ENCODE peak calls at places on chromosomes 16 and 17, in seven cellular contexts. One of them, this sample, is unnamed.

GRCh38 chr17:49694847-49695697 is 12.7 kb downstream of the SLC35B1 start:
- DNase-seq in RPMI7951: peak; percentile 8
- DNase-seq in H9: peak; percentile 62
- DNase-seq in NCI-H345: peak; percentile 62
- DNase-seq in AG10803: peak; percentile 16
- DNase-seq in SK-N-SH: peak; percentile 82
- DNase-seq in activated effector memory CD4-positive, alpha-beta T cell treated with anti-CD3 and anti-CD28 coated beads, Interleukin-2, amount 50 U/mL, for 16 hours: peak; percentile 90
- DNase-seq in this sample: peak; percentile 81

GRCh38 chr16:56789360-56789759 is 59.4 kb downstream of the NUP93 start:
- DNase-seq in AG10803: peak; percentile 42
- DNase-seq in SK-N-SH: peak; percentile 42
- DNase-seq in activated effector memory CD4-positive, alpha-beta T cell treated with anti-CD3 and anti-CD28 coated beads, Interleukin-2, amount 50 U/mL, for 16 hours: no peak
- DNase-seq in H9: no peak
- DNase-seq in NCI-H345: no peak
- DNase-seq in RPMI7951: peak; percentile 49
- DNase-seq in this sample: peak; percentile 67

GRCh38 chr17:49879505-49879904 is 31.6 kb upstream of the TAC4 start:
- DNase-seq in SK-N-SH: no peak
- DNase-seq in H9: no peak
- DNase-seq in AG10803: no peak
- DNase-seq in NCI-H345: no peak
- DNase-seq in RPMI7951: no peak
- DNase-seq in activated effector memory CD4-positive, alpha-beta T cell treated with anti-CD3 and anti-CD28 coated beads, Interleukin-2, amount 50 U/mL, for 16 hours: no peak
- DNase-seq in this sample: no peak

GRCh38 chr17:3556905-3557767 is 476 bp downstream of the TRPV3 start:
- DNase-seq in AG10803: no peak
- DNase-seq in NCI-H345: no peak
- DNase-seq in RPMI7951: no peak
- DNase-seq in SK-N-SH: no peak
- DNase-seq in H9: peak; percentile 36
- DNase-seq in activated effector memory CD4-positive, alpha-beta T cell treated with anti-CD3 and anti-CD28 coated beads, Interleukin-2, amount 50 U/mL, for 16 hours: no peak
- DNase-seq in this sample: no peak

GRCh38 chr17:37691807-37692206 is 48.6 kb upstream of the DDX52 start:
- DNase-seq in SK-N-SH: no peak
- DNase-seq in AG10803: no peak
- DNase-seq in RPMI7951: no peak
- DNase-seq in activated effector memory CD4-positive, alpha-beta T cell treated with anti-CD3 and anti-CD28 coated beads, Interleukin-2, amount 50 U/mL, for 16 hours: no peak
- DNase-seq in H9: no peak
- DNase-seq in NCI-H345: no peak
- DNase-seq in this sample: no peak

GRCh38 chr16:71707199-71707598 is 17.3 kb downstream of the PHLPP2 start:
- DNase-seq in NCI-H345: no peak
- DNase-seq in activated effector memory CD4-positive, alpha-beta T cell treated with anti-CD3 and anti-CD28 coated beads, Interleukin-2, amount 50 U/mL, for 16 hours: no peak
- DNase-seq in H9: peak; percentile 41
- DNase-seq in SK-N-SH: no peak
- DNase-seq in RPMI7951: no peak
- DNase-seq in AG10803: no peak
- DNase-seq in this sample: no peak

GRCh38 chr17:40310882-40311391 is 2.0 kb downstream of the RARA start:
- DNase-seq in AG10803: no peak
- DNase-seq in H9: no peak
- DNase-seq in RPMI7951: peak; percentile 42
- DNase-seq in SK-N-SH: peak; percentile 83
- DNase-seq in NCI-H345: no peak
- DNase-seq in activated effector memory CD4-positive, alpha-beta T cell treated with anti-CD3 and anti-CD28 coated beads, Interleukin-2, amount 50 U/mL, for 16 hours: no peak
- DNase-seq in this sample: peak; percentile 37

GRCh38 chr16:10607157-10607556 is 26.8 kb upstream of the EMP2 start:
- DNase-seq in H9: no peak
- DNase-seq in RPMI7951: no peak
- DNase-seq in NCI-H345: no peak
- DNase-seq in SK-N-SH: no peak
- DNase-seq in activated effector memory CD4-positive, alpha-beta T cell treated with anti-CD3 and anti-CD28 coated beads, Interleukin-2, amount 50 U/mL, for 16 hours: no peak
- DNase-seq in AG10803: no peak
- DNase-seq in this sample: no peak

GRCh38 chr17:65177901-65178300 is 40.7 kb downstream of the RGS9 start:
- DNase-seq in H9: no peak
- DNase-seq in SK-N-SH: no peak
- DNase-seq in AG10803: peak; percentile 64
- DNase-seq in RPMI7951: peak; percentile 44
- DNase-seq in NCI-H345: no peak
- DNase-seq in activated effector memory CD4-positive, alpha-beta T cell treated with anti-CD3 and anti-CD28 coated beads, Interleukin-2, amount 50 U/mL, for 16 hours: no peak
- DNase-seq in this sample: no peak

GRCh38 chr17:7579001-7579838 is at the start of gene CD68:
- DNase-seq in SK-N-SH: peak; percentile 58
- DNase-seq in activated effector memory CD4-positive, alpha-beta T cell treated with anti-CD3 and anti-CD28 coated beads, Interleukin-2, amount 50 U/mL, for 16 hours: peak; percentile 87
- DNase-seq in RPMI7951: peak; percentile 93
- DNase-seq in H9: peak; percentile 89
- DNase-seq in AG10803: peak; percentile 90
- DNase-seq in NCI-H345: no peak
- DNase-seq in this sample: no peak

GRCh38 chr16:29809031-29809747 is 2.8 kb upstream of the PRRT2 start:
- DNase-seq in activated effector memory CD4-positive, alpha-beta T cell treated with anti-CD3 and anti-CD28 coated beads, Interleukin-2, amount 50 U/mL, for 16 hours: no peak
- DNase-seq in NCI-H345: no peak
- DNase-seq in SK-N-SH: no peak
- DNase-seq in AG10803: no peak
- DNase-seq in H9: no peak
- DNase-seq in RPMI7951: no peak
- DNase-seq in this sample: no peak

GRCh38 chr16:85331685-85332084 is 219.4 kb upstream of the CIBAR2 start:
- DNase-seq in NCI-H345: no peak
- DNase-seq in activated effector memory CD4-positive, alpha-beta T cell treated with anti-CD3 and anti-CD28 coated beads, Interleukin-2, amount 50 U/mL, for 16 hours: no peak
- DNase-seq in SK-N-SH: no peak
- DNase-seq in RPMI7951: no peak
- DNase-seq in H9: no peak
- DNase-seq in AG10803: no peak
- DNase-seq in this sample: no peak

GRCh38 chr17:44707755-44708400 is 587 bp upstream of the DBF4B start:
- DNase-seq in NCI-H345: peak; percentile 18
- DNase-seq in SK-N-SH: no peak
- DNase-seq in activated effector memory CD4-positive, alpha-beta T cell treated with anti-CD3 and anti-CD28 coated beads, Interleukin-2, amount 50 U/mL, for 16 hours: no peak
- DNase-seq in RPMI7951: peak; percentile 0
- DNase-seq in H9: no peak
- DNase-seq in AG10803: no peak
- DNase-seq in this sample: no peak

GRCh38 chr17:15776871-15777270 is 44.8 kb downstream of the TBC1D26 start:
- DNase-seq in RPMI7951: no peak
- DNase-seq in AG10803: no peak
- DNase-seq in activated effector memory CD4-positive, alpha-beta T cell treated with anti-CD3 and anti-CD28 coated beads, Interleukin-2, amount 50 U/mL, for 16 hours: no peak
- DNase-seq in NCI-H345: no peak
- DNase-seq in SK-N-SH: no peak
- DNase-seq in H9: no peak
- DNase-seq in this sample: no peak

GRCh38 chr17:63578769-63579111 is 22.0 kb upstream of the TACO1 start:
- DNase-seq in SK-N-SH: no peak
- DNase-seq in activated effector memory CD4-positive, alpha-beta T cell treated with anti-CD3 and anti-CD28 coated beads, Interleukin-2, amount 50 U/mL, for 16 hours: no peak
- DNase-seq in H9: no peak
- DNase-seq in AG10803: no peak
- DNase-seq in RPMI7951: no peak
- DNase-seq in NCI-H345: no peak
- DNase-seq in this sample: no peak

GRCh38 chr16:23158114-23158513 is 8.9 kb upstream of the USP31 start:
- DNase-seq in RPMI7951: no peak
- DNase-seq in H9: no peak
- DNase-seq in activated effector memory CD4-positive, alpha-beta T cell treated with anti-CD3 and anti-CD28 coated beads, Interleukin-2, amount 50 U/mL, for 16 hours: no peak
- DNase-seq in SK-N-SH: no peak
- DNase-seq in NCI-H345: no peak
- DNase-seq in AG10803: no peak
- DNase-seq in this sample: no peak

GRCh38 chr17:69103557-69104233 is 38.0 kb downstream of the ABCA6 start:
- DNase-seq in AG10803: no peak
- DNase-seq in SK-N-SH: no peak
- DNase-seq in activated effector memory CD4-positive, alpha-beta T cell treated with anti-CD3 and anti-CD28 coated beads, Interleukin-2, amount 50 U/mL, for 16 hours: no peak
- DNase-seq in NCI-H345: no peak
- DNase-seq in RPMI7951: no peak
- DNase-seq in H9: no peak
- DNase-seq in this sample: no peak

GRCh38 chr17:45639297-45639849 is 144.7 kb upstream of the CRHR1 start:
- DNase-seq in SK-N-SH: no peak
- DNase-seq in AG10803: no peak
- DNase-seq in H9: no peak
- DNase-seq in RPMI7951: no peak
- DNase-seq in activated effector memory CD4-positive, alpha-beta T cell treated with anti-CD3 and anti-CD28 coated beads, Interleukin-2, amount 50 U/mL, for 16 hours: no peak
- DNase-seq in NCI-H345: no peak
- DNase-seq in this sample: no peak

GRCh38 chr17:43791589-43791988 is 11.4 kb downstream of the CFAP97D1 start:
- DNase-seq in AG10803: peak; percentile 65
- DNase-seq in SK-N-SH: peak; percentile 55
- DNase-seq in RPMI7951: peak; percentile 70
- DNase-seq in activated effector memory CD4-positive, alpha-beta T cell treated with anti-CD3 and anti-CD28 coated beads, Interleukin-2, amount 50 U/mL, for 16 hours: no peak
- DNase-seq in NCI-H345: peak; percentile 46
- DNase-seq in H9: peak; percentile 52
- DNase-seq in this sample: peak; percentile 78

GRCh38 chr17:7043195-7043543 is 723 bp downstream of the SLC16A11 start:
- DNase-seq in SK-N-SH: peak; percentile 60
- DNase-seq in H9: no peak
- DNase-seq in NCI-H345: no peak
- DNase-seq in AG10803: no peak
- DNase-seq in RPMI7951: no peak
- DNase-seq in activated effector memory CD4-positive, alpha-beta T cell treated with anti-CD3 and anti-CD28 coated beads, Interleukin-2, amount 50 U/mL, for 16 hours: no peak
- DNase-seq in this sample: no peak

GRCh38 chr16:27400751-27401620 is 988 bp upstream of the IL21R start:
- DNase-seq in RPMI7951: peak; percentile 67
- DNase-seq in NCI-H345: no peak
- DNase-seq in AG10803: peak; percentile 63
- DNase-seq in H9: no peak
- DNase-seq in activated effector memory CD4-positive, alpha-beta T cell treated with anti-CD3 and anti-CD28 coated beads, Interleukin-2, amount 50 U/mL, for 16 hours: no peak
- DNase-seq in SK-N-SH: no peak
- DNase-seq in this sample: no peak

GRCh38 chr16:30076276-30076791 is 540 bp downstream of the PPP4C start:
- DNase-seq in activated effector memory CD4-positive, alpha-beta T cell treated with anti-CD3 and anti-CD28 coated beads, Interleukin-2, amount 50 U/mL, for 16 hours: no peak
- DNase-seq in AG10803: no peak
- DNase-seq in SK-N-SH: no peak
- DNase-seq in RPMI7951: no peak
- DNase-seq in H9: no peak
- DNase-seq in NCI-H345: no peak
- DNase-seq in this sample: no peak

GRCh38 chr17:37779554-37779953 is 34.7 kb upstream of the HNF1B start:
- DNase-seq in NCI-H345: no peak
- DNase-seq in AG10803: peak; percentile 84
- DNase-seq in RPMI7951: no peak
- DNase-seq in H9: no peak
- DNase-seq in SK-N-SH: no peak
- DNase-seq in activated effector memory CD4-positive, alpha-beta T cell treated with anti-CD3 and anti-CD28 coated beads, Interleukin-2, amount 50 U/mL, for 16 hours: no peak
- DNase-seq in this sample: no peak

GRCh38 chr16:55872130-55872529 is 3.0 kb downstream of the CES5A start:
- DNase-seq in RPMI7951: no peak
- DNase-seq in AG10803: no peak
- DNase-seq in H9: no peak
- DNase-seq in SK-N-SH: no peak
- DNase-seq in NCI-H345: no peak
- DNase-seq in activated effector memory CD4-positive, alpha-beta T cell treated with anti-CD3 and anti-CD28 coated beads, Interleukin-2, amount 50 U/mL, for 16 hours: no peak
- DNase-seq in this sample: no peak

GRCh38 chr16:86773339-86773715 is 195.0 kb downstream of the FOXL1 start:
- DNase-seq in activated effector memory CD4-positive, alpha-beta T cell treated with anti-CD3 and anti-CD28 coated beads, Interleukin-2, amount 50 U/mL, for 16 hours: no peak
- DNase-seq in SK-N-SH: no peak
- DNase-seq in H9: no peak
- DNase-seq in RPMI7951: no peak
- DNase-seq in AG10803: no peak
- DNase-seq in NCI-H345: no peak
- DNase-seq in this sample: no peak

GRCh38 chr16:6905601-6906000 is 427.0 kb upstream of the RBFOX1 start:
- DNase-seq in activated effector memory CD4-positive, alpha-beta T cell treated with anti-CD3 and anti-CD28 coated beads, Interleukin-2, amount 50 U/mL, for 16 hours: no peak
- DNase-seq in SK-N-SH: no peak
- DNase-seq in AG10803: no peak
- DNase-seq in NCI-H345: no peak
- DNase-seq in H9: no peak
- DNase-seq in RPMI7951: no peak
- DNase-seq in this sample: no peak

GRCh38 chr17:313231-313630 is 39.4 kb downstream of the RPH3AL start:
- DNase-seq in SK-N-SH: no peak
- DNase-seq in AG10803: no peak
- DNase-seq in H9: no peak
- DNase-seq in RPMI7951: no peak
- DNase-seq in activated effector memory CD4-positive, alpha-beta T cell treated with anti-CD3 and anti-CD28 coated beads, Interleukin-2, amount 50 U/mL, for 16 hours: no peak
- DNase-seq in NCI-H345: no peak
- DNase-seq in this sample: no peak

GRCh38 chr17:51118330-51119195 is 2.1 kb downstream of the SPAG9 start:
- DNase-seq in AG10803: no peak
- DNase-seq in RPMI7951: no peak
- DNase-seq in activated effector memory CD4-positive, alpha-beta T cell treated with anti-CD3 and anti-CD28 coated beads, Interleukin-2, amount 50 U/mL, for 16 hours: peak; percentile 39
- DNase-seq in H9: no peak
- DNase-seq in SK-N-SH: peak; percentile 25
- DNase-seq in NCI-H345: peak; percentile 88
- DNase-seq in this sample: no peak

GRCh38 chr17:42325026-42325425 is 36.7 kb downstream of the STAT5A start:
- DNase-seq in AG10803: peak; percentile 89
- DNase-seq in SK-N-SH: no peak
- DNase-seq in activated effector memory CD4-positive, alpha-beta T cell treated with anti-CD3 and anti-CD28 coated beads, Interleukin-2, amount 50 U/mL, for 16 hours: no peak
- DNase-seq in H9: no peak
- DNase-seq in NCI-H345: no peak
- DNase-seq in RPMI7951: peak; percentile 92
- DNase-seq in this sample: no peak

GRCh38 chr17:61363601-61364462 is 35.8 kb upstream of the TBX2 start:
- DNase-seq in SK-N-SH: no peak
- DNase-seq in activated effector memory CD4-positive, alpha-beta T cell treated with anti-CD3 and anti-CD28 coated beads, Interleukin-2, amount 50 U/mL, for 16 hours: no peak
- DNase-seq in H9: no peak
- DNase-seq in RPMI7951: no peak
- DNase-seq in AG10803: no peak
- DNase-seq in NCI-H345: no peak
- DNase-seq in this sample: no peak

GRCh38 chr17:38543403-38544174 is 62.2 kb downstream of the SRCIN1 start:
- DNase-seq in SK-N-SH: no peak
- DNase-seq in H9: no peak
- DNase-seq in AG10803: no peak
- DNase-seq in NCI-H345: no peak
- DNase-seq in activated effector memory CD4-positive, alpha-beta T cell treated with anti-CD3 and anti-CD28 coated beads, Interleukin-2, amount 50 U/mL, for 16 hours: no peak
- DNase-seq in RPMI7951: no peak
- DNase-seq in this sample: peak; percentile 72

GRCh38 chr16:8262299-8262698 is 328.0 kb downstream of the TMEM114 start:
- DNase-seq in RPMI7951: no peak
- DNase-seq in SK-N-SH: no peak
- DNase-seq in AG10803: no peak
- DNase-seq in H9: no peak
- DNase-seq in NCI-H345: no peak
- DNase-seq in activated effector memory CD4-positive, alpha-beta T cell treated with anti-CD3 and anti-CD28 coated beads, Interleukin-2, amount 50 U/mL, for 16 hours: no peak
- DNase-seq in this sample: no peak

This sample was measured in D341Med.